ENCODE peak calls at places on chromosomes 6 and 20, in four cellular contexts. One of them, this sample, is unnamed.

GRCh38 chr20:46558511-46558959 is 8.1 kb upstream of the OCSTAMP start:
- DNase-seq in nephron progenitor cell: no peak
- DNase-seq in lower leg skin: peak
- DNase-seq in HTR-8/SVneo: peak
- DNase-seq in this sample: no peak

GRCh38 chr6:157169656-157170055 is 153.7 kb downstream of the TMEM242 start:
- DNase-seq in lower leg skin: no peak
- DNase-seq in HTR-8/SVneo: no peak
- DNase-seq in nephron progenitor cell: no peak
- DNase-seq in this sample: no peak

GRCh38 chr6:69985180-69985579 is 118.8 kb downstream of the COL19A1 start:
- DNase-seq in HTR-8/SVneo: no peak
- DNase-seq in lower leg skin: no peak
- DNase-seq in nephron progenitor cell: no peak
- DNase-seq in this sample: no peak

GRCh38 chr6:52603000-52603795 is 26.3 kb upstream of the TRAM2 start:
- DNase-seq in nephron progenitor cell: no peak
- DNase-seq in lower leg skin: no peak
- DNase-seq in HTR-8/SVneo: peak
- DNase-seq in this sample: no peak

GRCh38 chr6:125944434-125944816 is 12.1 kb upstream of the HINT3 start:
- DNase-seq in HTR-8/SVneo: no peak
- DNase-seq in nephron progenitor cell: no peak
- DNase-seq in lower leg skin: peak
- DNase-seq in this sample: no peak

GRCh38 chr6:32843321-32843978 is 397 bp downstream of the PSMB8 start:
- DNase-seq in nephron progenitor cell: peak
- DNase-seq in lower leg skin: no peak
- DNase-seq in HTR-8/SVneo: no peak
- DNase-seq in this sample: no peak

GRCh38 chr20:18857640-18858039 is 44.1 kb downstream of the SCP2D1 start:
- DNase-seq in nephron progenitor cell: no peak
- DNase-seq in HTR-8/SVneo: no peak
- DNase-seq in lower leg skin: no peak
- DNase-seq in this sample: no peak

GRCh38 chr6:42140756-42141602 is 1.4 kb downstream of the C6orf132 start:
- DNase-seq in nephron progenitor cell: no peak
- DNase-seq in HTR-8/SVneo: no peak
- DNase-seq in lower leg skin: peak
- DNase-seq in this sample: no peak

GRCh38 chr20:49692941-49693340 is 20.7 kb downstream of the B4GALT5 start:
- DNase-seq in nephron progenitor cell: no peak
- DNase-seq in lower leg skin: no peak
- DNase-seq in HTR-8/SVneo: no peak
- DNase-seq in this sample: no peak

GRCh38 chr6:85494551-85495337 is 44.9 kb downstream of the NT5E start:
- DNase-seq in HTR-8/SVneo: no peak
- DNase-seq in lower leg skin: no peak
- DNase-seq in nephron progenitor cell: no peak
- DNase-seq in this sample: no peak

GRCh38 chr6:80143312-80143960 is 37.0 kb downstream of the BCKDHB start:
- DNase-seq in HTR-8/SVneo: peak
- DNase-seq in lower leg skin: peak
- DNase-seq in nephron progenitor cell: no peak
- DNase-seq in this sample: no peak

GRCh38 chr6:34792605-34793500 is 970 bp downstream of the BLTP3A start:
- DNase-seq in lower leg skin: peak
- DNase-seq in nephron progenitor cell: peak
- DNase-seq in HTR-8/SVneo: peak
- DNase-seq in this sample: peak

GRCh38 chr20:50296450-50297375 is 106.1 kb downstream of the CEBPB start:
- DNase-seq in nephron progenitor cell: no peak
- DNase-seq in lower leg skin: no peak
- DNase-seq in HTR-8/SVneo: no peak
- DNase-seq in this sample: no peak

GRCh38 chr6:67889682-67889995 is 745.4 kb upstream of the ADGRB3 start:
- DNase-seq in lower leg skin: no peak
- DNase-seq in HTR-8/SVneo: no peak
- DNase-seq in nephron progenitor cell: no peak
- DNase-seq in this sample: no peak

GRCh38 chr6:1143655-1144054 is 168.2 kb upstream of the FOXQ1 start:
- DNase-seq in HTR-8/SVneo: no peak
- DNase-seq in nephron progenitor cell: no peak
- DNase-seq in lower leg skin: no peak
- DNase-seq in this sample: no peak

GRCh38 chr20:44945261-44945660 is 14.9 kb downstream of the TOMM34 start:
- DNase-seq in HTR-8/SVneo: no peak
- DNase-seq in lower leg skin: no peak
- DNase-seq in nephron progenitor cell: no peak
- DNase-seq in this sample: no peak

GRCh38 chr6:13183446-13184088 is 144.8 kb downstream of the TBC1D7 start:
- DNase-seq in nephron progenitor cell: no peak
- DNase-seq in lower leg skin: no peak
- DNase-seq in HTR-8/SVneo: no peak
- DNase-seq in this sample: no peak

GRCh38 chr6:169274761-169275160 is 21.1 kb upstream of the THBS2 start:
- DNase-seq in lower leg skin: no peak
- DNase-seq in HTR-8/SVneo: no peak
- DNase-seq in nephron progenitor cell: no peak
- DNase-seq in this sample: no peak

GRCh38 chr20:34493646-34494045 is 22.6 kb upstream of the DYNLRB1 start:
- DNase-seq in nephron progenitor cell: no peak
- DNase-seq in lower leg skin: no peak
- DNase-seq in HTR-8/SVneo: no peak
- DNase-seq in this sample: no peak

GRCh38 chr6:18121580-18122127 is 823 bp downstream of the NHLRC1 start:
- DNase-seq in lower leg skin: no peak
- DNase-seq in HTR-8/SVneo: peak
- DNase-seq in nephron progenitor cell: peak
- DNase-seq in this sample: no peak

GRCh38 chr20:3172933-3173581 is at the start of gene LZTS3:
- DNase-seq in nephron progenitor cell: peak
- DNase-seq in HTR-8/SVneo: peak
- DNase-seq in lower leg skin: peak
- DNase-seq in this sample: peak

GRCh38 chr20:63254536-63255384 is 497 bp upstream of the NKAIN4 start:
- DNase-seq in nephron progenitor cell: peak
- DNase-seq in HTR-8/SVneo: no peak
- DNase-seq in lower leg skin: no peak
- DNase-seq in this sample: no peak

GRCh38 chr6:39279539-39279938 is 34.7 kb downstream of the KCNK17 start:
- DNase-seq in nephron progenitor cell: no peak
- DNase-seq in HTR-8/SVneo: no peak
- DNase-seq in lower leg skin: no peak
- DNase-seq in this sample: no peak

This sample was measured in CD4-positive, CD25-positive, alpha-beta regulatory T cell.